ENCODE peak calls at places on chromosomes 13 and 19, in eight cellular contexts. M is progenitor cell of endocrine pancreas, U is HCT116, W is PC-9, J is AG09309, F is uterus, E is AG09319, N is left ventricle myocardium inferior. V is an unnamed sample.

GRCh38 chr19:49085868-49086232 is 599 bp downstream of the SNRNP70 start:
- DNase-seq in M (no peak), U (no peak), W (no peak), J (no peak), F (no peak), E (no peak), N (no peak), V (no peak)

GRCh38 chr19:10295305-10295846 is 5.6 kb downstream of the ICAM5 start:
- DNase-seq in M (no peak), U (no peak), W (no peak), J (no peak), F (no peak), E (no peak), N (no peak), V (no peak)

GRCh38 chr13:51643114-51643881 is 59.0 kb downstream of the WDFY2 start:
- DNase-seq in M (no peak), U (no peak), W (peak), J (peak), F (no peak), E (no peak), N (no peak), V (no peak)

GRCh38 chr19:54105796-54106195 is 3.1 kb downstream of the NDUFA3 start:
- DNase-seq in M (no peak), U (no peak), W (no peak), J (no peak), F (no peak), E (no peak), N (no peak), V (no peak)

GRCh38 chr13:25923217-25924085 is 128.4 kb downstream of the SHISA2 start:
- DNase-seq in M (no peak), U (no peak), W (no peak), J (no peak), F (no peak), E (no peak), N (no peak), V (no peak)

GRCh38 chr19:44113784-44114390 is 688 bp downstream of the ZNF225 start:
- DNase-seq in M (no peak), U (no peak), W (no peak), J (no peak), F (peak), E (no peak), N (no peak), V (no peak)

GRCh38 chr19:29687244-29687896 is 22.1 kb downstream of the PLEKHF1 start:
- DNase-seq in M (no peak), U (no peak), W (no peak), J (peak), F (peak), E (peak), N (no peak), V (no peak)

GRCh38 chr13:31201341-31202024 is 1.7 kb downstream of the B3GLCT start:
- DNase-seq in M (no peak), U (no peak), W (no peak), J (no peak), F (peak), E (peak), N (no peak), V (no peak)

GRCh38 chr13:21466527-21466926 is 7.4 kb upstream of the ZDHHC20 start:
- DNase-seq in M (no peak), U (no peak), W (no peak), J (no peak), F (no peak), E (no peak), N (no peak), V (no peak)

GRCh38 chr19:16436780-16437179 is 35.0 kb downstream of the EPS15L1 start:
- DNase-seq in M (no peak), U (no peak), W (no peak), J (no peak), F (no peak), E (no peak), N (no peak), V (no peak)

GRCh38 chr13:51919531-51919930 is 57.8 kb downstream of the CCDC70 start:
- DNase-seq in M (no peak), U (no peak), W (no peak), J (no peak), F (no peak), E (no peak), N (no peak), V (no peak)

GRCh38 chr13:58032676-58033440 is 401.3 kb downstream of the PCDH17 start:
- DNase-seq in M (no peak), U (no peak), W (no peak), J (no peak), F (no peak), E (no peak), N (no peak), V (no peak)

GRCh38 chr13:36146513-36147276 is 15.5 kb upstream of the DCLK1 start:
- DNase-seq in M (no peak), U (no peak), W (no peak), J (no peak), F (no peak), E (no peak), N (no peak), V (no peak)

DNA sequence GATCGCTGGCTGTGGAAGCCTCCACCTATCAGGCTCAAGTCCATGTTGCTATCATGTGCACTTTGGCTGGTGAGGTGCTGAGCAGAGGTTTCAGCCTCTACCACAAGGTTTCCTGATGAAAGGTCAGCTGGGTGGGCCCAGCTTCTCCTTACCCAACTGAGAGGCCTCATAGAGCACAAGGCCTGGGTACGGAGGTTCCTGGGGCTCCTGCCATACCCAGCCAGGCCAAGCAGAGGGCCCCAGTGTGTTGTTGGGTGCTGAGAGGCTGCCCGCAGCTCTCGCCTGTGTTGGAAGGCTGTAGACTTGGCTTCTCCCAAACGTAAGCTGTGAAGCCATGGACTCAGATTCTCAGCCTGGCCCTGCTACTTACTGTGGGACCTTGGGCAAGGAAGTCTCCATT is 28.2 kb downstream of the ACTN4 start:
- DNase-seq in M (no peak), U (no peak), W (no peak), J (no peak), F (no peak), E (no peak), N (no peak), V (no peak)
- TF ChIP-seq CTCF in M (no peak), U (no peak), W (no peak), J (no peak), F (no peak), E (no peak), N (no peak), V (no peak)

DNA sequence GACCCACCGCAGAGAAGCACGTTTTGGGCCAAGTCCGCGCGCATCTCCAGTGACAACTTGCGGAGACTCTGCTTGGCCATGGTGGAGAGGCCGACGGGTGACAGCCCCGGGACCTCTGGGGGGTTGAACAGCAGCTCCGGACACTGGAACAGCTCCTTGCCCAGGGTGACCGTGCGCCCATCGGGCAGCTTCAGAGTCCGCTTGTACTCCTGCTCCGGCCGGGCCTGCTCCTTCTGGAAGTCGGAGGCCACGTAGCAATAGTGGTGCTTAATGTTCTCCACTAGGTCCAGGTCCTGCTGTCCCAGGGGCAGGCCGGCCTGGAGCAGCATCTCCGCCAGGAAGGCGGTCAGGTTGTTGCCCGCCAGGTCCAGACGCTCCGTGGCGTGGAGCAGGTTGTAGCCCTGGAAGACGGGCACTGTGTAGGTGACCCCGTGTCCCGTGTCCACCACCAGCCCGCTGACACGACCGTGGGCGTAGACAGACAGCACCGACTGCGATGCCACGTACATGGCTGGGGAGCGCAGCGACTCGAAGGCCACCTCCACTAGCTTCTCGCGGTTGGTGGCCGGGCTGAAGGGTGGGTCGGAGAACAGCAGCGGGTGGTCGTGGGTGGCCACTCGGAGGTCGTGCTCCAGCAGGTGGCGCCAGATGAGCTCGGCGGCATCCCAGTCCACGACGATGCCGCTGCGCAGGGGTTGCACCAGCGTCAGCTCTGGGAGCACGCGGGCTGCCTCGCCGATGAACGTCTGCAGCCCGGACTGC is 743 bp downstream of the ACTL9 start:
- DNase-seq in M (no peak), U (no peak), W (no peak), J (no peak), F (no peak), E (no peak), N (no peak), V (peak)
- TF ChIP-seq CTCF in M (peak), U (peak), W (no peak), J (no peak), F (no peak), E (no peak), N (no peak), V (peak)

DNA sequence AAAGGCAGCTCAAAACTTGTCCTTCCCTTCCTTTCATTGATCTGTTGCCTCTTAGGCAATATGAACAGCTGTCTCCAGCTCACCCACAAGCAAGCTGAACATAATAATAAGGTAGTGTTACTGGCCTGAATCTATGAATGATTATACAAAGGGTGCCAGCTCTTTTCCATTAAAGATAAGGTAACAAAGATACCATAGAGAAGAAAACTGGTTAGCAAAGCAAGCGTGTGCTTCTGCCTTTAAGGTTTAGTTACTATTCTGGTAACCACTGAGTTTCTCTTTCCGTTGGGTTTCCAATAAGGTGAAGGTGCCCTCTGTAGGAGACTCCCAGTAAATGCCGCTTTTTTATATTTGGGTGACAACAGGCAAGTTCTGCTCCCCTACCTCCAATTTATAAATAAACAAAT is 12.1 kb upstream of the DACH1 start:
- DNase-seq in M (no peak), U (peak), W (no peak), J (no peak), F (no peak), E (no peak), N (no peak), V (no peak)
- TF ChIP-seq CTCF in M (peak), U (peak), W (peak), J (no peak), F (peak), E (peak), N (peak), V (peak)

GRCh38 chr13:28199089-28199488 is 60.7 kb downstream of the PAN3 start:
- DNase-seq in M (no peak), U (no peak), W (no peak), J (no peak), F (no peak), E (no peak), N (no peak), V (no peak)
- TF ChIP-seq CTCF in M (peak), U (no peak), W (peak), J (no peak), F (no peak), E (no peak), N (no peak), V (peak)

DNA sequence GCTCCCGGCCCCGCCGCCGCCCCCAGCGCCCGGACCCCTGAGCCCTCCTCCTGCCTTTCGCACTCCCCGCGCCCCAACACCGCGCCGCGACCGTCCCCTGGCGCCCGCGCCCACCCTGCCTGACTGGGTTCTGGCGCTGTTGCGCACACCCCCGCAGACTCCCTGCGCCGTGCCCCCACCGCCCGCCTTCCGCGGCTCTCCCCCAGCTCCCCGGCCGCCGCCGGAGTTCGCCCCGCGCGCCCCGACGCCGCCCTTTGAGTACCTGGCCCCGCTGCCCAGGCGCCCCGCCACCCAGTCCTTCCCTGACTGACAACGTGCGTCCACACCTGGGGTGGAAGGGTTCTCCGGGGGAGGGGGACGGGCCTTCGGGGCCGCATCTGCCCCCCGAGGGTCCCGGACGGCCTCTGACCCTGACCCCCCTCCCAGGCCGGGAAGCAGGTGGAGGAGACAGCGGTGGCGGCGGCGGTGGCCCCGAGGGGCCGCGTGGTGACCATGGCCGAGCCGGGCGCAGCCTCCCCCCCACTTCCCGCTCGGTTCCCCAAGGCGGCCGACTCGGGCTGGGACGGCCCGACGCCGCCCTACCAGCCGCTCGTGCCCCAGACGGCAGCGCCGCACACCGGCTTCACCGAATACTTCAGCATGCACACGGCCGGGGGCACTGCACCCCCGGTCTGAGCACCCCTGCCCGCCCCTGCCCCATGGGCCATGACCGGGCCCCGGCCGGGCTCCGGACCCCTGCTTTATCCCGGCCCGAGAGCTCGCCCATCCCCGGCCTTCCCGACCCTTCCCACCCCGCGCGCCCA is 1.4 kb upstream of the MEGF8 start:
- DNase-seq in M (no peak), U (no peak), W (no peak), J (no peak), F (no peak), E (no peak), N (no peak), V (no peak)
- TF ChIP-seq CTCF in M (no peak), U (no peak), W (no peak), J (no peak), F (no peak), E (no peak), N (no peak), V (no peak)

GRCh38 chr19:13151605-13152355 is 1.6 kb downstream of the IER2 start:
- DNase-seq in M (peak), U (peak), W (peak), J (peak), F (peak), E (peak), N (peak), V (peak)

GRCh38 chr19:13150919-13151604 is 851 bp downstream of the IER2 start:
- DNase-seq in M (no peak), U (no peak), W (no peak), J (no peak), F (peak), E (no peak), N (peak), V (no peak)

GRCh38 chr19:13149628-13150186 is 468 bp downstream of the STX10 start:
- DNase-seq in M (peak), U (no peak), W (peak), J (no peak), F (peak), E (no peak), N (peak), V (no peak)

GRCh38 chr19:13152356-13152853 is 2.2 kb downstream of the IER2 start:
- DNase-seq in M (no peak), U (no peak), W (no peak), J (no peak), F (no peak), E (no peak), N (no peak), V (no peak)

DNA sequence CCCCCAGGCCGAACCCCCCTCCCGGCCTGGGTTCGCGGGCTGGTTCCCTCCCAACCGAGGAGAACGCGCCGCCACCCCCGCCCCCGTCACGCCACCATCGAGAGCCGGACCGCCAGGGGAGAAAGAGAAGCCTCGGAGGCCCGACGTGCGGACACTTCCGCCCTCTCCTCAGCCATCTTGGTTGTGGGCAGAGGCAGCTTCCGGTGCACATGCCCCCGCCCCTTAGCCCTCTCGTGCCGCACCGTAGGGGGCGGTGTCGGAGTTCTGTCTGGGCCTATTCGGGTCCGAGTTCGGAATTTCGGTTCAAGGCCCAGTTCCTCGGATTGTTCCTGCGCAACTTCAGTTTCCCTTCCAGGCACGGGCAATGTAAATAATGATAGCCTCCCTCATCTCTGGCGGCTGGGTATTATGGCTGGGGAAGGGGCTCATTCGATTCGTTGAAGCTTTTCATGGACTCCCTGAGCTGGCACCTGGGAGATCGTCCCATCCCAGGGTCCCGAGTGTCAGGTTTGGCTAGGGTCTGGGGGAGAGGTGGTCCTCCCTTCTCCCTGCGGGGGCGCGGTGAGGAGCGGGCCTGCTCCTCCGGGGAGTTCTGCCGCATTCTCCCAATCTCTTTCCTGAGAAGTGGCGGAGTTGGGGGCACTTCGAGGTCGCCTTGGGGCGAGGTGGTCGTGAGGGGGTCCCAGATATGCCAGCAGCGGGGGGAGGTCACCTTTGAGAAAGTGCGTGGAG is at the start of the genes IER2 and STX10:
- DNase-seq in M (peak), U (no peak), W (peak), J (peak), F (peak), E (peak), N (peak), V (peak)
- TF ChIP-seq CTCF in M (peak), U (peak), W (peak), J (peak), F (peak), E (peak), N (peak), V (peak)

GRCh38 chr13:37427843-37428494 is 170.6 kb downstream of the POSTN start:
- DNase-seq in M (no peak), U (no peak), W (no peak), J (no peak), F (no peak), E (no peak), N (no peak), V (no peak)
- TF ChIP-seq CTCF in M (peak), U (no peak), W (no peak), J (no peak), F (no peak), E (no peak), N (peak), V (peak)

GRCh38 chr19:6588508-6589345 is 2.2 kb downstream of the CD70 start:
- DNase-seq in M (no peak), U (no peak), W (no peak), J (no peak), F (no peak), E (no peak), N (no peak), V (no peak)
- TF ChIP-seq CTCF in M (no peak), U (no peak), W (no peak), J (no peak), F (no peak), E (no peak), N (no peak), V (no peak)

GRCh38 chr13:91817250-91817649 is 418.8 kb downstream of the GPC5 start:
- DNase-seq in M (no peak), U (no peak), W (no peak), J (no peak), F (no peak), E (no peak), N (no peak), V (no peak)
- TF ChIP-seq CTCF in M (no peak), U (no peak), W (peak), J (no peak), F (no peak), E (no peak), N (peak), V (peak)

GRCh38 chr19:1874554-1875185 is 10.6 kb downstream of the ABHD17A start:
- DNase-seq in M (no peak), U (no peak), W (no peak), J (no peak), F (no peak), E (no peak), N (no peak), V (no peak)

GRCh38 chr19:1872807-1873523 is 9.6 kb upstream of the KLF16 start:
- DNase-seq in M (no peak), U (no peak), W (no peak), J (no peak), F (no peak), E (no peak), N (no peak), V (no peak)

GRCh38 chr19:1873524-1874473 is 10.4 kb upstream of the KLF16 start:
- DNase-seq in M (no peak), U (no peak), W (no peak), J (no peak), F (no peak), E (no peak), N (peak), V (no peak)

GRCh38 chr19:1871630-1872029 is 8.3 kb upstream of the KLF16 start:
- DNase-seq in M (no peak), U (no peak), W (no peak), J (no peak), F (no peak), E (no peak), N (no peak), V (no peak)

DNA sequence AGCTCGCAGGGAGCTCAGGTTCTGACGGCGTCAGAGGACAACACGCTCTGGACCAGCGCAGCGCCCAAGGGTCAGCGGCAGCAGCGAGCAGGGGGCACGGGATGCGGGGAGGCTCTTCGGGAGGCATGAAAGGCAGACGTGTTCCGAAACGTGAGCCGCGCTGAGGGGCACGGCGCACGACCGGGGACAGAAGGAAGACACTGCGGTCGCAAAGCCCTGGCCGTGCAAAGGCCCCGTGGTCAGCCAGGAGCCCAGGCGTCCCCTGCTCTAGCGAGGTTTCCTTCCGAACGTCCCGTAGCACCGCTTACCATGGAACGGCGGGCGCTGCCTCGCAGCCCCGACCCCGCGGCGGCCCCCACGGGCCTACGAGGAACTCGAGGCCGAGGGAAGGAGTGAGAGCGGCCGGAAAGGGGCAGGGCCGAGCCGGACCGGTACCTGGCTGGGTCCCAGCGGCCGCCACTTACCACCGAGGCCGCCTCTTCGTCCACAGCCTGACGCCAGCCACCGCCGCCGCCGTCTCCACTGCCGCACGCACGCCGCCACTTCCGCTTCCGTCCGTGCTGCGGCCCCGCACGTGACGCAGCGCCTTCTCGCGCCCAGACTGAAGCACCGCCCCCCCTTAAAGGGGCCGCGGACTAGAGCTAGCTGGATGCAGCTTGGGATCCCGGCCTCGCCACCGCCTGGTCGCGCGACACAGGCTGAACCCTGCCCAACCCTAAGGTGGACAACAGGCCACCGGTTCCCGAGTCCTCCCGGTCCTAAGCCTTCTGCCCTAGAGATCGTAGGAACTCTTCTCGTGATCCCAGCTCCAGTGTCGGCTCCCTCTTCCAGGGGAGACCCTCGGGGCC is 9.4 kb downstream of the ABHD17A start:
- DNase-seq in M (peak), U (peak), W (peak), J (no peak), F (peak), E (peak), N (peak), V (peak)
- TF ChIP-seq CTCF in M (no peak), U (peak), W (no peak), J (no peak), F (no peak), E (no peak), N (no peak), V (no peak)